ENCODE peak calls at places on chromosomes 1 and 21, in four cellular contexts. T is AG08396, J is cardiac septum, I is LoVo. H is an unnamed sample.

GRCh38 chr1:203183828-203184227 is 2.7 kb downstream of the CHI3L1 start:
- DNase-seq in T (no peak), J (peak), I (no peak), H (no peak)

GRCh38 chr21:15457962-15458361 is 271.8 kb upstream of the USP25 start:
- DNase-seq in T (no peak), J (no peak), I (no peak), H (no peak)

GRCh38 chr1:29975036-29975694 is 738.8 kb downstream of the PTPRU start:
- DNase-seq in T (peak), J (no peak), I (no peak), H (peak)

GRCh38 chr1:29849038-29849750 is 612.9 kb downstream of the PTPRU start:
- DNase-seq in T (peak), J (peak), I (peak), H (peak)

GRCh38 chr1:225877570-225877969 is 4.6 kb downstream of the TMEM63A start:
- DNase-seq in T (peak), J (no peak), I (no peak), H (no peak)

GRCh38 chr1:76764638-76765572 is 102.4 kb upstream of the ST6GALNAC5 start:
- DNase-seq in T (no peak), J (no peak), I (no peak), H (no peak)

GRCh38 chr1:199218533-199218932 is 579.7 kb downstream of the PTPRC start:
- DNase-seq in T (no peak), J (no peak), I (no peak), H (no peak)

GRCh38 chr1:26831546-26832248 is 5.2 kb downstream of the ZDHHC18 start:
- DNase-seq in T (peak), J (no peak), I (no peak), H (no peak)

GRCh38 chr1:54782156-54782555 is 17.8 kb upstream of the PARS2 start:
- DNase-seq in T (no peak), J (no peak), I (no peak), H (no peak)

GRCh38 chr1:226882631-226883409 is 12.4 kb downstream of the PSEN2 start:
- DNase-seq in T (peak), J (peak), I (no peak), H (no peak)

H was measured in coronary artery.